ENCODE peak calls at places on chromosomes 2 and 18, in four cellular contexts. Z is MM.1S, V is body of pancreas, E is kidney epithelial cell. N is an unnamed sample.

GRCh38 chr2:127901339-127902072 is 15.8 kb upstream of the AMMECR1L start:
- DNase-seq in E (no peak), Z (no peak), V (peak), N (no peak)

GRCh38 chr2:241224068-241224850 is 35.8 kb downstream of the ANO7 start:
- DNase-seq in E (no peak), Z (no peak), V (no peak), N (no peak)

GRCh38 chr18:52546686-52547346 is 206.8 kb downstream of the DCC start:
- DNase-seq in E (no peak), V (no peak), Z (no peak), N (peak)

GRCh38 chr18:8756571-8756970 is 51.2 kb downstream of the MTCL1 start:
- DNase-seq in E (no peak), V (no peak), Z (no peak), N (no peak)

GRCh38 chr2:1884933-1885580 is 140.7 kb upstream of the PXDN start:
- DNase-seq in Z (no peak), E (peak), V (no peak), N (no peak)

GRCh38 chr2:140580799-140581198 is 1550.0 kb downstream of the LRP1B start:
- DNase-seq in E (no peak), Z (no peak), V (no peak), N (no peak)

GRCh38 chr2:149727927-149728326 is 140.4 kb upstream of the MMADHC start:
- DNase-seq in E (no peak), Z (no peak), V (no peak), N (no peak)

GRCh38 chr18:11955299-11956029 is 25.8 kb upstream of the IMPA2 start:
- DNase-seq in V (peak), E (no peak), Z (no peak), N (no peak)

GRCh38 chr18:48594725-48595124 is 55.9 kb downstream of the CTIF start:
- DNase-seq in E (no peak), V (no peak), Z (no peak), N (no peak)

GRCh38 chr2:40020997-40021396 is 241.9 kb upstream of the THUMPD2 start:
- DNase-seq in E (no peak), Z (no peak), V (no peak), N (no peak)

GRCh38 chr2:174337337-174338154 is 2.8 kb downstream of the SP9 start:
- DNase-seq in Z (peak), E (no peak), V (no peak), N (no peak)

GRCh38 chr2:46749042-46749461 is 166.6 kb downstream of the MCFD2 start:
- DNase-seq in E (peak), Z (no peak), V (no peak), N (peak)

GRCh38 chr18:25047421-25047820 is 304.5 kb downstream of the ZNF521 start:
- DNase-seq in E (no peak), V (no peak), Z (no peak), N (no peak)

GRCh38 chr2:19021721-19022120 is 336.7 kb downstream of the OSR1 start:
- DNase-seq in Z (no peak), E (no peak), V (no peak), N (no peak)

GRCh38 chr2:23836505-23836904 is 90.4 kb downstream of the ATAD2B start:
- DNase-seq in Z (no peak), E (no peak), V (no peak), N (no peak)

GRCh38 chr2:28638102-28638501 is 113.5 kb upstream of the PPP1CB start:
- DNase-seq in Z (no peak), E (no peak), V (no peak), N (no peak)

GRCh38 chr2:108593547-108594098 is 59.4 kb downstream of the LIMS1 start:
- DNase-seq in Z (no peak), E (peak), V (no peak), N (no peak)

GRCh38 chr2:145744541-145745386 is 1224.8 kb upstream of the ZEB2 start:
- DNase-seq in V (no peak), Z (no peak), E (peak), N (no peak)

GRCh38 chr2:175373001-175373727 is 191.7 kb upstream of the ATP5MC3 start:
- DNase-seq in Z (no peak), E (peak), V (no peak), N (no peak)

GRCh38 chr2:218010838-218011616 is 8.2 kb upstream of the TNS1 start:
- DNase-seq in V (no peak), Z (no peak), E (no peak), N (no peak)

GRCh38 chr2:63699549-63699839 is 110.7 kb downstream of the MDH1 start:
- DNase-seq in E (no peak), V (no peak), Z (no peak), N (no peak)

GRCh38 chr2:31980674-31981356 is 30.0 kb downstream of the MEMO1 start:
- DNase-seq in E (no peak), V (no peak), Z (no peak), N (peak)

GRCh38 chr2:11701831-11702301 is 31.9 kb upstream of the NTSR2 start:
- DNase-seq in Z (no peak), E (no peak), V (no peak), N (no peak)

GRCh38 chr2:5914831-5915611 is 222.8 kb downstream of the SOX11 start:
- DNase-seq in E (peak), V (no peak), Z (peak), N (no peak)

GRCh38 chr2:8633735-8634313 is 48.0 kb upstream of the ID2 start:
- DNase-seq in E (peak), Z (no peak), V (peak), N (no peak)

GRCh38 chr2:148656516-148656915 is 12.0 kb downstream of the EPC2 start:
- DNase-seq in Z (no peak), V (no peak), E (no peak), N (peak)

GRCh38 chr2:156537147-156537546 is 101.0 kb downstream of the GPD2 start:
- DNase-seq in Z (no peak), V (no peak), E (no peak), N (no peak)

GRCh38 chr18:65610939-65611338 is 139.9 kb upstream of the CDH7 start:
- DNase-seq in Z (no peak), V (no peak), E (no peak), N (no peak)

GRCh38 chr2:241984658-241985057 is 115.1 kb downstream of the RTP5 start:
- DNase-seq in E (no peak), Z (no peak), V (peak), N (no peak)

GRCh38 chr2:114661926-114662670 is 219.7 kb downstream of the DPP10 start:
- DNase-seq in E (no peak), V (peak), Z (no peak), N (no peak)

GRCh38 chr2:109460553-109461324 is 153.0 kb downstream of the SEPTIN10 start:
- DNase-seq in E (peak), Z (no peak), V (no peak), N (no peak)

GRCh38 chr2:240275386-240275785 is 134.9 kb upstream of the OTOS start:
- DNase-seq in V (no peak), E (no peak), Z (no peak), N (no peak)

GRCh38 chr2:74459377-74460118 is 1.3 kb downstream of the WBP1 start:
- DNase-seq in Z (no peak), V (no peak), E (no peak), N (no peak)
- H3K4me3 ChIP-seq in Z (peak), V (no peak), E (peak), N (peak)

GRCh38 chr18:58863539-58864145 is 1.0 kb upstream of the ZNF532 start:
- DNase-seq in V (peak), E (no peak), Z (peak), N (no peak)

GRCh38 chr18:58866261-58867232 is 1.9 kb downstream of the ZNF532 start:
- DNase-seq in E (no peak), V (no peak), Z (no peak), N (no peak)

GRCh38 chr18:58865009-58865345 is 300 bp downstream of the ZNF532 start:
- DNase-seq in Z (no peak), E (no peak), V (no peak), N (no peak)

GRCh38 chr18:58867281-58867961 is 2.7 kb downstream of the ZNF532 start:
- DNase-seq in V (no peak), E (no peak), Z (no peak), N (no peak)

GRCh38 chr18:58865714-58866113 is 1.0 kb downstream of the ZNF532 start:
- DNase-seq in E (no peak), Z (no peak), V (no peak), N (no peak)
- H3K4me3 ChIP-seq in E (no peak), Z (no peak), V (no peak), N (no peak)

GRCh38 chr2:110639972-110640371 is 37.9 kb downstream of the BUB1 start:
- DNase-seq in V (no peak), E (no peak), Z (no peak), N (no peak)

GRCh38 chr2:110645616-110646015 is 32.2 kb downstream of the BUB1 start:
- DNase-seq in Z (no peak), E (no peak), V (no peak), N (no peak)

GRCh38 chr2:110638976-110639695 is 38.7 kb downstream of the BUB1 start:
- DNase-seq in E (no peak), V (no peak), Z (no peak), N (no peak)

GRCh38 chr2:110644357-110644756 is 33.5 kb downstream of the BUB1 start:
- DNase-seq in Z (no peak), V (no peak), E (no peak), N (no peak)

DNA sequence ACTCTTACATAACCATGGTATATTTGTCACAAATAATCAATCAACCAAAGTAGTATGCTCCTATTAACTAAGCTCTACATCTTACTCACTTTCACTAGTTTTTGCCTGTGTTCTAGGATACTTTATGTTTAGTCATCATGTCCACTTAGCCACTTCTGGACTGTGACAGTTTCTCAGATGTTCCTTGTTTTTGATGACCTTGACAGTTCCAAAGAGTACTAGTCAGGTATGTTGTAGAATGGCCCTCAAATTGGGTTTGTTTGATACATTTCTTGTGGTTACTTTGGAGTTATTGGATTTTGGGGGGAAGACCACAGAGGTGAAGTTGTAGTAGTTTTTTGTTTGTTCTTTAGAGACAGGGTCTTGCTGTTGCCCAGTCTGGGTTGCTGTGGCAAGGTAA is 35.5 kb downstream of the BUB1 start:
- DNase-seq in Z (no peak), V (no peak), E (no peak), N (no peak)
- H3K4me3 ChIP-seq in Z (no peak), V (no peak), E (no peak), N (no peak)

GRCh38 chr2:219441451-219442205 is 7.0 kb downstream of the SPEG start:
- DNase-seq in E (no peak), V (peak), Z (peak), N (no peak)

GRCh38 chr2:219444566-219445091 is 10.0 kb downstream of the SPEG start:
- DNase-seq in V (no peak), E (no peak), Z (no peak), N (no peak)

GRCh38 chr2:219442206-219443015 is 7.8 kb downstream of the SPEG start:
- DNase-seq in E (no peak), Z (no peak), V (no peak), N (no peak)

GRCh38 chr2:219443697-219444023 is 9.0 kb downstream of the SPEG start:
- DNase-seq in Z (no peak), V (no peak), E (no peak), N (no peak)

DNA sequence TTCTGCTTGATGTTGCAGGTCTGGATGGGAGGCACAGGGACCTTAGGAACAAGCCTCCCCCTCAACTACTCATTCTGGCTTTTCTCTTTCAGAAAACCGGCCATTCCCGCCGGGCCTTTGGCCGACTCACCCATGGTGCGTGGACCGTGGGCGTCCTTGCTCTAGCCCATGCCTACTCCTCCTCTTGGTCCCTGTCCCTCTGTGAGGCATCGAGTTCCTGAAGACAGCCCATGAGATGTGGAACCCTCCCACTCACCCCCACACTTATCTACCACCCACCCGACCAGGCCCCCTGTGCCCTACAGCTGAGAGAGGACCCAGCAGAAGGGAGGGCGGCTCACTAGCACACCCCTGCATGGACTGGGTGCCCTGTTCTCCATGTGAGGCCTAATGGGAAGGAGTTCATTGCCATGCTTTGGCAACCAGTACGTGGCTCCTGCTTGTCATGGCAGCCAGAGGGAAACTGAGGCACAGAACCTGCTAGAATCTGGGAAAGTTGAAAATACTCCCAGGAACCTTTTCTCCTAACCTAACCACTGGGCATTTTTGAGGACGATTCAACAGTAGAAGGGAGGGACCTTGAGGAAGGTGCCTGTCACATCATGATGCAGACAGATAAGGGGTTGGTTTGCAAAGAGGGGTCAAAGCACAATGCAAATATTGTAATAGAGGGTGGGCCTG is 8.5 kb downstream of the SPEG start:
- DNase-seq in E (no peak), V (no peak), Z (no peak), N (no peak)
- H3K4me3 ChIP-seq in E (no peak), V (no peak), Z (no peak), N (no peak)

GRCh38 chr2:223760838-223761502 is 76.4 kb downstream of the AP1S3 start:
- DNase-seq in E (peak), Z (peak), V (no peak), N (no peak)
- H3K4me3 ChIP-seq in E (no peak), Z (no peak), V (no peak), N (no peak)